ENCODE peak calls at places on chromosomes 12 and 14, in ten cellular contexts. D is astrocyte of the cerebellum; U is psoas muscle; R is stimulated activated CD4-positive, alpha-beta T cell treated with anti-CD3 and anti-CD28 coated beads, Interleukin-15, amount 100 ng/mL, for 1 hour; S is tibial artery; Y is CD8-positive, alpha-beta T cell; A is Daoy; C is GM12865; T is Calu3; Z is naive B cell. G is an unnamed sample.
A peak's percentile ranks its signal among the peaks of the same experiment; 100 is the strongest.

GRCh38 chr14:89881839-89882238 is 72.7 kb downstream of the EFCAB11 start:
- DNase-seq in D (no peak), U (no peak), R (no peak), S (no peak), Y (no peak), A (no peak), C (peak; percentile 19), T (no peak), Z (no peak), G (peak; percentile 68)

GRCh38 chr12:48980389-48980952 is 2.3 kb downstream of the WNT1 start:
- DNase-seq in D (no peak), U (peak; percentile 64), R (no peak), S (no peak), Y (no peak), A (no peak), C (no peak), T (no peak), Z (no peak), G (no peak)

GRCh38 chr14:60616326-60617044 is 32.8 kb downstream of the SIX1 start:
- DNase-seq in D (no peak), U (no peak), R (no peak), S (no peak), Y (no peak), A (no peak), C (no peak), T (no peak), Z (no peak), G (no peak)

GRCh38 chr14:23071244-23071974 is 14.1 kb upstream of the CDH24 start:
- DNase-seq in D (peak; percentile 87), U (peak; percentile 92), R (peak; percentile 66), S (peak; percentile 94), Y (peak; percentile 65), A (peak; percentile 96), C (peak; percentile 89), T (peak; percentile 80), Z (peak; percentile 55), G (peak; percentile 82)

GRCh38 chr14:81980601-81981310 is 447.1 kb upstream of the SEL1L start:
- DNase-seq in D (no peak), U (no peak), R (no peak), S (no peak), Y (no peak), A (no peak), C (no peak), T (no peak), Z (no peak), G (no peak)

GRCh38 chr12:123269395-123269892 is 2.2 kb downstream of the CDK2AP1 start:
- DNase-seq in D (peak; percentile 39), U (peak; percentile 80), R (no peak), S (no peak), Y (no peak), A (no peak), C (peak; percentile 58), T (no peak), Z (peak; percentile 43), G (peak; percentile 70)

GRCh38 chr14:104287301-104288009 is 149.1 kb downstream of the KIF26A start:
- DNase-seq in D (no peak), U (peak; percentile 21), R (no peak), S (peak; percentile 34), Y (no peak), A (no peak), C (no peak), T (no peak), Z (no peak), G (no peak)

GRCh38 chr14:61444215-61444768 is 122.9 kb downstream of the PRKCH start:
- DNase-seq in D (no peak), U (no peak), R (no peak), S (no peak), Y (peak; percentile 55), A (no peak), C (peak; percentile 84), T (no peak), Z (peak; percentile 21), G (no peak)

GRCh38 chr12:124923906-124924734 is 9.7 kb upstream of the UBC start:
- DNase-seq in D (no peak), U (no peak), R (no peak), S (peak; percentile 61), Y (no peak), A (peak; percentile 57), C (no peak), T (peak; percentile 54), Z (no peak), G (no peak)

G was measured in OCI-LY7.